ENCODE peak calls at places on chromosomes 7 and 10, in eight cellular contexts. C is lower leg skin, O is ovary, Z is GM12865, E is right cardiac atrium, J is mammary epithelial cell, A is fibroblast of lung, M is right lobe of liver. W is an unnamed sample.

GRCh38 chr10:35446439-35446838 is 110.1 kb downstream of the CCNY start:
- DNase-seq in C (no peak), O (no peak), Z (no peak), E (no peak), J (no peak), A (no peak), M (no peak), W (no peak)

GRCh38 chr7:105277341-105277740 is 111.4 kb downstream of the SRPK2 start:
- DNase-seq in C (no peak), O (no peak), Z (no peak), E (no peak), J (peak), A (peak), M (no peak), W (no peak)

GRCh38 chr7:68009716-68010115 is 1013.1 kb downstream of the TYW1 start:
- DNase-seq in C (no peak), O (no peak), Z (no peak), E (no peak), J (no peak), A (peak), M (no peak), W (no peak)

GRCh38 chr10:22219308-22219707 is 1.5 kb upstream of the EBLN1 start:
- DNase-seq in C (no peak), O (no peak), Z (no peak), E (no peak), J (peak), A (peak), M (no peak), W (no peak)

GRCh38 chr7:106126170-106126938 is 14.2 kb upstream of the SYPL1 start:
- DNase-seq in C (no peak), O (no peak), Z (no peak), E (no peak), J (peak), A (peak), M (no peak), W (no peak)

GRCh38 chr7:74544706-74545469 is 91.2 kb downstream of the GTF2IRD1 start:
- DNase-seq in C (no peak), O (no peak), Z (peak), E (peak), J (peak), A (peak), M (peak), W (no peak)

GRCh38 chr7:104206841-104207240 is 972 bp downstream of the ORC5 start:
- DNase-seq in C (no peak), O (no peak), Z (peak), E (no peak), J (no peak), A (no peak), M (no peak), W (no peak)

GRCh38 chr7:68279827-68280400 is 1283.3 kb downstream of the TYW1 start:
- DNase-seq in C (no peak), O (no peak), Z (no peak), E (no peak), J (no peak), A (no peak), M (no peak), W (no peak)

GRCh38 chr10:14952851-14953451 is 945 bp downstream of the DCLRE1C start:
- DNase-seq in C (no peak), O (no peak), Z (peak), E (no peak), J (no peak), A (peak), M (no peak), W (no peak)

GRCh38 chr7:38411404-38411803 is 138.0 kb upstream of the TARP start:
- DNase-seq in C (no peak), O (no peak), Z (peak), E (no peak), J (peak), A (peak), M (no peak), W (no peak)

GRCh38 chr7:1156782-1157535 is 3.0 kb downstream of the ZFAND2A start:
- DNase-seq in C (no peak), O (no peak), Z (no peak), E (no peak), J (no peak), A (peak), M (peak), W (no peak)

GRCh38 chr7:1154172-1154739 is 5.7 kb downstream of the ZFAND2A start:
- DNase-seq in C (no peak), O (no peak), Z (no peak), E (no peak), J (no peak), A (no peak), M (no peak), W (no peak)

GRCh38 chr7:1159933-1160664 is at the start of gene ZFAND2A:
- DNase-seq in C (peak), O (peak), Z (peak), E (peak), J (peak), A (peak), M (peak), W (peak)

GRCh38 chr7:1160665-1161010 is 642 bp upstream of the ZFAND2A start:
- DNase-seq in C (no peak), O (no peak), Z (peak), E (peak), J (peak), A (no peak), M (no peak), W (no peak)

GRCh38 chr7:1158203-1159126 is 1.5 kb downstream of the ZFAND2A start:
- DNase-seq in C (no peak), O (no peak), Z (no peak), E (no peak), J (no peak), A (no peak), M (no peak), W (no peak)
- H3K4me3 ChIP-seq in C (peak), O (peak), Z (peak), E (peak), J (peak), A (peak), M (peak), W (peak)

DNA sequence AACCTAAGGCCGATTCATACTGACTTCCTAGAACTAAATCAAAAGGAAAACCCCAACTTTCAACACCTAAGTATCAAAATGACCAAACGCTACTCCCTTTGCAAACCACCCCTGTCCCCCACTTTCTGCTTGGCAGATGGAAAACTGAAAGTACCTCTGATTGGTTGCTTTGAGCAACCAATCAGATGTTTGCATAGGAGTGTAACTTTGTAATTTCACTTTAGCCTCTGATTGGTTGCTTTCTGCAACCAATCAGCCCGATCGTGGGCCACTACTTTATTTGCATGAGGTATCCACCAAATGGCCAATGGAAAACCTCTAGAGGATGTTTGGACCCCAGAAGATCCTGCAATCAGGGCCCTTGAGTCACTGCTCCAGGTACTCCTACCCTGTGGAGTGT is 12.3 kb upstream of the SNX10 start:
- DNase-seq in C (no peak), O (no peak), Z (peak), E (no peak), J (no peak), A (no peak), M (no peak), W (no peak)
- H3K4me3 ChIP-seq in C (no peak), O (no peak), Z (no peak), E (no peak), J (no peak), A (no peak), M (no peak), W (no peak)

DNA sequence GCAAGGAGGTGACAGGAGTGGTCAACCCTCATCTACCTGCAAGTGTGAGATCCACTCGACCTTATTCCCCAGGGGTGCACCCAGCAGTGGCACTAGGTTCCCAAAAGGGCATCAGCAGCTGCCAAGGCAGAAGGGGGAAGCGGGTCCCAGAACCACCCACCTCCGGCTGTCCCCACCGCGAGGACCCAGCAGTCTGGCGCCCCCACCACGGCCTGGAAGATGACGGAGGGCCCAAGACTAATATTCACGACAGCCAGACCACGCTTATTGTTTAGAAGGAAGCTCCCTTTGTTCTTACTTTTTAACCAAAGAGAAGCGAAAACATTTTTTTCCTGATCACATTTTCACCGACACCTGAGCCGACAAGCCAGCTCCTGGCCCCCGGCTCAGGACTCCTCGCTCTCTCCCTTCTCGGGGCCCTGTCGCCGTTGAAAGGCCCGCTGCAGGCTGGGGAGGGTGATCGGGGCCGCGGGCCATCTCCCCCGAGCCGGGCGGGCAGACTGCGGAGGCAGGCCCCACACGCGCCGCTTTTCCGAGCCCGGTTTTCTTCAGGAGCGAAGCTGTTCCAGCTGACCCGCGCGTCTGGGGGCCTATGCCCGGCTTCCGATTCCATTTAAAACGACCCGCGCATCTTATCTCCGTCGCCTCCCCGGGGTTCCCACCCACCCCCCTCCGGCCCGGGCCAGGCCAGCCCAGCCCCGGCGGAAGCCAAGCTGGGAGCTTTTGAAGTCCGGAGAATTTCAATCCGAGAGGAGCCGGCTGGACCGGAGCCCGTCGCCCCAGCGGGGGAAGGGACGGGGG is 3.4 kb upstream of the EVX1 start:
- DNase-seq in C (no peak), O (no peak), Z (no peak), E (no peak), J (no peak), A (no peak), M (no peak), W (no peak)
- H3K4me3 ChIP-seq in C (no peak), O (no peak), Z (no peak), E (peak), J (no peak), A (no peak), M (no peak), W (no peak)

DNA sequence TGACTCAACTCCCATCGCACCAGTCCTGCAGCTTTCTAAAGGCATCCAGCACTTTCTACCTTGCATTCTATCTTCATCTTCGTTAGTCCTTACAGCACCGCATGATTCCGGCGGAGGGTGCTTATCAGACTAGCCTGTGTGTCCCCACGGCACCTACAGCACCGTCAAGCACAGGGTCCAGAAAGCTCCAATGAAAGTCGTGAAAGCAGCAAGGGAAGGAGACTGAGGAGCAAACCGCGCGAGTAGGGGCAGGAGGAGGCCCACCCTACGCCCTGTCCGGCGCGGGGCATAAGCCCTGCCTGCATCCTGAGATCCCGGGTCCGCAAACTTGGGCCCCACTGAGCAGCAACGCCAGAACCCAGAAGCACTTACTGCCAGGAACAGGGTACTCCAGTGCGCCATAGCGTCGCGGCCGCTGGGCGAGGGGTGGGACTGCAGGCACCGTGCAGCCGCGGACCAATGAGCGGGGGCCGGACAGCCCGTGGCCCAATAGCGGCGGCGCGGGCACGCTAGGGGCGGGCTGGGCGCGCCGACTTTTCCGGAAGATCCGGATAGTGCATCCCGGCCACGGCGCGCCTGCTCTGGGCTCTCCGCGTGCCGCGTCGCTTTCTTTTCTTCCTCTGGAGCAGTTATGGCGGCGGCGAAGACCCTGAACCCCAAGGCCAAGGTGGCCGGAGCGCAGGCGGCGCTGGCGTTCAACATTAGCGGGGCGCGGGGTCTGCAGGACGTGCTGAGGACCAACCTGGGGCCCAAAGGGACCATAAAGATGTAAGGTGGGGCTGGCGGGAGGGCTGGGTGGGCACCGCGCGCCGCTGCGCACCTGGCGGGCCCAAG is 122.1 kb upstream of the VKORC1L1 start:
- DNase-seq in C (peak), O (peak), Z (peak), E (peak), J (peak), A (peak), M (peak), W (peak)
- H3K4me3 ChIP-seq in C (peak), O (peak), Z (peak), E (peak), J (peak), A (peak), M (peak), W (peak)

GRCh38 chr10:62053860-62054259 is 152.4 kb downstream of the ARID5B start:
- DNase-seq in C (no peak), O (no peak), Z (no peak), E (no peak), J (no peak), A (no peak), M (no peak), W (no peak)
- H3K4me3 ChIP-seq in C (no peak), O (peak), Z (peak), E (no peak), J (no peak), A (peak), M (no peak), W (peak)

GRCh38 chr7:130364446-130364845 is 15.8 kb upstream of the CPA1 start:
- DNase-seq in C (no peak), O (no peak), Z (no peak), E (no peak), J (no peak), A (no peak), M (no peak), W (peak)

GRCh38 chr7:130366561-130366960 is 13.7 kb upstream of the CPA1 start:
- DNase-seq in C (no peak), O (no peak), Z (no peak), E (no peak), J (no peak), A (peak), M (no peak), W (peak)

GRCh38 chr7:130363156-130363847 is 17.0 kb upstream of the CPA1 start:
- DNase-seq in C (peak), O (no peak), Z (peak), E (no peak), J (peak), A (peak), M (no peak), W (no peak)

GRCh38 chr7:130365511-130366441 is 14.5 kb upstream of the CPA1 start:
- DNase-seq in C (no peak), O (peak), Z (peak), E (peak), J (peak), A (peak), M (no peak), W (peak)

GRCh38 chr7:130365093-130365492 is 15.2 kb upstream of the CPA1 start:
- DNase-seq in C (no peak), O (no peak), Z (no peak), E (no peak), J (no peak), A (peak), M (no peak), W (no peak)
- H3K4me3 ChIP-seq in C (no peak), O (no peak), Z (no peak), E (no peak), J (no peak), A (no peak), M (no peak), W (no peak)

GRCh38 chr7:142602756-142603155 is 146.5 kb upstream of the PRSS1 start:
- DNase-seq in C (no peak), O (no peak), Z (no peak), E (peak), J (no peak), A (peak), M (no peak), W (no peak)

GRCh38 chr7:142607351-142607750 is 141.9 kb upstream of the PRSS1 start:
- DNase-seq in C (no peak), O (no peak), Z (no peak), E (no peak), J (no peak), A (no peak), M (no peak), W (no peak)

GRCh38 chr7:142606081-142606480 is 143.2 kb upstream of the PRSS1 start:
- DNase-seq in C (no peak), O (no peak), Z (no peak), E (no peak), J (no peak), A (no peak), M (no peak), W (no peak)

GRCh38 chr7:142602183-142602582 is 147.1 kb upstream of the PRSS1 start:
- DNase-seq in C (no peak), O (no peak), Z (no peak), E (no peak), J (no peak), A (peak), M (no peak), W (no peak)

GRCh38 chr7:142603870-142604448 is 145.3 kb upstream of the PRSS1 start:
- DNase-seq in C (no peak), O (no peak), Z (peak), E (no peak), J (peak), A (peak), M (no peak), W (no peak)
- H3K4me3 ChIP-seq in C (no peak), O (no peak), Z (no peak), E (no peak), J (no peak), A (peak), M (no peak), W (no peak)

GRCh38 chr10:4770766-4771553 is 55.0 kb upstream of the AKR1E2 start:
- DNase-seq in C (no peak), O (no peak), Z (no peak), E (no peak), J (peak), A (peak), M (no peak), W (no peak)
- H3K4me3 ChIP-seq in C (no peak), O (no peak), Z (no peak), E (no peak), J (peak), A (peak), M (no peak), W (no peak)

W was measured in tibial artery.